ENCODE peak calls at places on chromosomes 12 and 14, in nine cellular contexts. X is spleen, J is tibial nerve, M is ovary, N is esophagus squamous epithelium, Y is body of pancreas, R is sigmoid colon, B is IMR-90, K is uterus. F is an unnamed sample.

GRCh38 chr12:39431797-39432196 is 11.1 kb downstream of the KIF21A start:
- DNase-seq in M (no peak), K (no peak), B (no peak), R (no peak), Y (no peak), X (no peak), J (no peak), N (no peak), F (no peak)

GRCh38 chr12:56188786-56189335 is 422 bp downstream of the SMARCC2 start:
- DNase-seq in J (peak; percentile 22), R (peak; percentile 72), N (no peak), K (no peak), M (peak; percentile 18), Y (no peak), B (no peak), X (peak; percentile 87), F (peak; percentile 68)

GRCh38 chr12:52227767-52228166 is 5.3 kb upstream of the KRT7 start:
- DNase-seq in B (no peak), X (no peak), R (peak; percentile 1), J (no peak), M (no peak), Y (no peak), K (no peak), N (no peak), F (no peak)

GRCh38 chr12:132464820-132465219 is 25.1 kb upstream of the FBRSL1 start:
- DNase-seq in R (no peak), K (no peak), X (no peak), J (no peak), M (no peak), N (no peak), Y (no peak), B (no peak), F (peak; percentile 49)

GRCh38 chr12:30440826-30441602 is 254.7 kb downstream of the IPO8 start:
- DNase-seq in K (no peak), B (peak; percentile 27), N (no peak), Y (no peak), M (no peak), R (no peak), J (no peak), X (no peak), F (no peak)

GRCh38 chr14:102691763-102692162 is 85.5 kb upstream of the TRAF3 start:
- DNase-seq in Y (no peak), R (no peak), K (no peak), J (no peak), B (no peak), M (no peak), X (no peak), N (no peak), F (no peak)

GRCh38 chr14:100868621-100869370 is 34.7 kb downstream of the RTL1 start:
- DNase-seq in B (no peak), K (no peak), M (no peak), J (no peak), N (no peak), Y (no peak), X (peak; percentile 48), R (peak; percentile 47), F (peak; percentile 43)

GRCh38 chr12:107219301-107219700 is 126.0 kb upstream of the CRY1 start:
- DNase-seq in K (no peak), J (no peak), B (no peak), X (no peak), Y (no peak), M (no peak), R (no peak), N (no peak), F (no peak)

GRCh38 chr12:26273811-26274210 is 78.4 kb downstream of the SSPN start:
- DNase-seq in Y (no peak), M (no peak), R (no peak), X (no peak), K (no peak), J (no peak), N (no peak), B (no peak), F (no peak)

GRCh38 chr14:104682107-104682593 is 7.3 kb upstream of the INF2 start:
- DNase-seq in X (no peak), Y (no peak), N (no peak), B (no peak), R (peak; percentile 62), M (peak; percentile 8), K (no peak), J (no peak), F (no peak)

GRCh38 chr12:3073438-3074255 is 3.5 kb upstream of the TSPAN9 start:
- DNase-seq in M (peak; percentile 80), Y (peak; percentile 82), X (peak; percentile 94), N (no peak), R (peak; percentile 89), J (peak; percentile 72), K (peak; percentile 86), B (peak; percentile 92), F (peak; percentile 82)

GRCh38 chr12:105740970-105741725 is 397.6 kb downstream of the NUAK1 start:
- DNase-seq in Y (no peak), K (peak; percentile 46), M (peak; percentile 50), N (no peak), J (no peak), R (peak; percentile 70), X (no peak), B (peak; percentile 30), F (peak; percentile 49)

GRCh38 chr14:60862283-60862682 is 118.6 kb downstream of the TRMT5 start:
- DNase-seq in X (no peak), B (no peak), R (peak; percentile 77), M (peak; percentile 71), J (peak; percentile 26), Y (peak; percentile 71), N (no peak), K (peak; percentile 61), F (no peak)

GRCh38 chr14:100473249-100473648 is 114.0 kb downstream of the BEGAIN start:
- DNase-seq in M (no peak), K (no peak), R (no peak), N (no peak), J (no peak), X (no peak), B (no peak), Y (no peak), F (no peak)

DNA sequence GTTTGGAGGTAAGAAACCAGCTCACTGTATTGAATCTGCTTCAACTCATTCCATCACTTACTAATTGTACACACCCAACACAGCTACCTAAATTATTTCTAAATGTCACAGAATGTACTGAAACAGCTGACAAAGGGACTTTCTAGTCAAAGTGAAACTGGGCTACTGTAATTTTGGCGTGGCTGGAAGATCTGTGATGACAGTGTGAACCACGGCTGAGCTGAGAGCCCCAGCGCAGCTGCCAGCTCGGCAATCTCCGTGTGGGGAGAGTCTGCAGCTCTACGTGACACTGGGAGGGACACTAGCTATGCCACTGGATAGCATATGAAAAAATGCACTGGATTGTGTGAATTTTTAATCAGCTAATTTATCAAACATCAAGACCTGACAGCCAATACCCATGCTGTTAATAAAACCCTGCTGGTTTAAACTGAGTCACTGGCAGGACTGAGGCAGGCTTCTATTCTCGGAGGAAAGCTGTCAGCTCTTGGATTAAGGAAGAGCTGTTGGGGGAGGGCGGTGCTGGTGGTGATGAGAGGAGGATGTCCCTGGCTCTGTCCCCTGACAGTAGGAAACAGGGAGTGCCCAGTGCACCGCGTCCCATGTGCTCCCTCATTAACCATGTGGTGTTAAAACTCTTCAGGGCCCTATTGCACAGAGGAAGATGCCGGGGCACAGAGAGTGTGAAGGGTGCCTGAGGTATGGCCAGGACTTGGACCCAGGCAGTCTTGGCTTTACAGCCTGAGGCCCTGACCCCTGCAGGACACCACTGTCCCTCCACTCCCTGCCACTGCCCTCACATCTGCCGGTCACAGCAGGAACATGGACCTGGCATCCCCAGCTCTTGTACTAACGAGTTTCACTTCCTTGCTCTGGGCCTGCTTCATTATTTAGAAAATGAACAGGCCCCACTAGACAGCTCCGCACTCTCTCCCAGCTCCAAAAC is 13.3 kb downstream of the SLC15A4 start:
- DNase-seq in R (peak; percentile 78), N (no peak), X (no peak), K (no peak), B (no peak), J (no peak), Y (peak; percentile 33), M (no peak), F (peak; percentile 63)
- H3K36me3 ChIP-seq in R (peaks cover 15% of the 10 kb centered on the region), N (peaks cover 15% of the 10 kb centered on the region), X (no peaks in the 10 kb centered on the region), K (no peaks in the 10 kb centered on the region), B (peaks cover 29% of the 10 kb centered on the region), J (peaks cover 38% of the 10 kb centered on the region), Y (peaks cover 13% of the 10 kb centered on the region), M (no peaks in the 10 kb centered on the region), F (peaks cover 36% of the 10 kb centered on the region)

GRCh38 chr14:23563473-23564180 is 4.0 kb downstream of the AP1G2 start:
- DNase-seq in K (no peak), Y (no peak), X (no peak), N (no peak), B (no peak), J (no peak), M (no peak), R (peak; percentile 62), F (peak; percentile 92)
- TF ChIP-seq POLR2A in K (no peak), Y (no peak), X (no peak), N (no peak), B (no peak), J (no peak), M (no peak), R (no peak), F (no peak)

GRCh38 chr12:12487490-12487889 is 75.2 kb downstream of the DUSP16 start:
- DNase-seq in J (no peak), X (no peak), N (no peak), M (no peak), R (no peak), B (no peak), K (no peak), Y (no peak), F (no peak)
- H3K36me3 ChIP-seq in J (peaks cover 41% of the 10 kb centered on the region), X (no peaks in the 10 kb centered on the region), N (no peaks in the 10 kb centered on the region), M (no peaks in the 10 kb centered on the region), R (peaks cover 3% of the 10 kb centered on the region), B (peaks cover 9% of the 10 kb centered on the region), K (no peaks in the 10 kb centered on the region), Y (no peaks in the 10 kb centered on the region), F (peaks cover 18% of the 10 kb centered on the region)

GRCh38 chr12:6752931-6753771 is at the start of gene MLF2:
- DNase-seq in K (peak; percentile 99), B (peak; percentile 99), R (peak; percentile 100), N (peak; percentile 87), M (peak; percentile 99), J (peak; percentile 95), X (peak; percentile 99), Y (peak; percentile 99), F (peak; percentile 99)

GRCh38 chr12:6753772-6754356 is 923 bp upstream of the MLF2 start:
- DNase-seq in R (no peak), K (no peak), Y (no peak), X (no peak), J (no peak), M (peak; percentile 60), B (no peak), N (no peak), F (peak; percentile 75)

GRCh38 chr12:6750506-6750905 is 2.4 kb downstream of the MLF2 start:
- DNase-seq in K (no peak), R (no peak), J (no peak), Y (no peak), N (no peak), M (no peak), X (no peak), B (no peak), F (no peak)

GRCh38 chr12:6752181-6752930 is 585 bp downstream of the MLF2 start:
- DNase-seq in N (no peak), K (peak; percentile 65), J (no peak), Y (peak; percentile 53), X (no peak), M (no peak), B (peak; percentile 62), R (peak; percentile 82), F (peak; percentile 61)

DNA sequence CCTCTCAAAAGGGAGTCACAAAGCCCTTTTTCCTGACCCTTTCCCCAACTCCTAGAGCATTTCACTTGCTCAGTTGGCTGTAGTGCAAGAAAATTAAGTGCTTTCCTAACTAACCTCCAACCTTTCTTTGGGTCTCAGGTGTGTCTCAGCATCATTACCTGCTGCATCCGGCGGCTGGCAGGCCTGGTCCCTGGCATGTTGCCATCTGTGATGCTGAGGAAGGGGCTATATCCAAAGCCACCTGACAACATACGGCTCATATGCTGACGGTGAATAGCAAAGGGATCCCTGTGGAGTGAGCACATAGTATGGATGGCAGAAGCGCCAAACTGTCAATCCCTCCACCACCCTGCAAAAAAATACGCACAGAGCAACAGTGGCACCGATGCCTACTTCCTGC is 1.2 kb downstream of the MLF2 start:
- DNase-seq in K (no peak), M (no peak), R (no peak), N (no peak), J (no peak), X (no peak), Y (no peak), B (no peak), F (no peak)
- TF ChIP-seq POLR2A in K (no peak), M (no peak), R (no peak), N (no peak), J (no peak), X (no peak), Y (no peak), B (no peak), F (no peak)